ENCODE peak calls at places on chromosomes 12 and 14, in four cellular contexts. C, O, P and J are unnamed samples.

GRCh38 chr14:76977793-76978730 is 50.4 kb downstream of the IRF2BPL start:
- DNase-seq in C (peak; percentile 41), O (peak; percentile 84), P (peak; percentile 94), J (peak; percentile 91)

GRCh38 chr12:71439613-71440392 is at the start of gene LGR5:
- DNase-seq in C (no peak), O (no peak), P (no peak), J (peak; percentile 73)

GRCh38 chr12:124620606-124621295 is 53.3 kb upstream of the NCOR2 start:
- DNase-seq in C (no peak), O (no peak), P (no peak), J (no peak)

GRCh38 chr12:41250748-41251147 is 62.6 kb downstream of the PDZRN4 start:
- DNase-seq in C (no peak), O (no peak), P (no peak), J (no peak)

GRCh38 chr12:9047105-9047504 is 57.8 kb downstream of the KLRG1 start:
- DNase-seq in C (no peak), O (no peak), P (no peak), J (no peak)

GRCh38 chr14:90979451-90979850 is 81.0 kb downstream of the RPS6KA5 start:
- DNase-seq in C (no peak), O (no peak), P (no peak), J (no peak)

GRCh38 chr12:39071611-39072010 is 166.2 kb upstream of the CPNE8 start:
- DNase-seq in C (no peak), O (no peak), P (no peak), J (no peak)

GRCh38 chr14:74459981-74460380 is 33.1 kb downstream of the NPC2 start:
- DNase-seq in C (no peak), O (no peak), P (no peak), J (no peak)

GRCh38 chr12:42090899-42091298 is 53.8 kb downstream of the GXYLT1 start:
- DNase-seq in C (no peak), O (no peak), P (no peak), J (no peak)

GRCh38 chr12:62434504-62435336 is 31.9 kb upstream of the MON2 start:
- DNase-seq in C (peak; percentile 29), O (peak; percentile 32), P (peak; percentile 31), J (peak; percentile 76)

GRCh38 chr12:28936711-28937110 is 212.4 kb upstream of the FAR2 start:
- DNase-seq in C (no peak), O (no peak), P (no peak), J (no peak)

GRCh38 chr14:66709292-66709691 is 201.3 kb downstream of the GPHN start:
- DNase-seq in C (no peak), O (no peak), P (peak; percentile 21), J (no peak)

GRCh38 chr14:92625213-92625612 is 111.6 kb downstream of the RIN3 start:
- DNase-seq in C (no peak), O (no peak), P (no peak), J (no peak)

GRCh38 chr12:14770495-14771313 is 32.6 kb downstream of the WBP11 start:
- DNase-seq in C (peak; percentile 96), O (peak; percentile 96), P (peak; percentile 89), J (peak; percentile 95)

GRCh38 chr12:40393031-40393430 is 168.2 kb downstream of the LRRK2 start:
- DNase-seq in C (no peak), O (no peak), P (no peak), J (no peak)

GRCh38 chr12:107512391-107512790 is 173.2 kb upstream of the PWP1 start:
- DNase-seq in C (no peak), O (no peak), P (no peak), J (no peak)

GRCh38 chr12:39074063-39074462 is 168.7 kb upstream of the CPNE8 start:
- DNase-seq in C (no peak), O (no peak), P (no peak), J (no peak)

GRCh38 chr14:61505815-61506809 is 184.7 kb downstream of the PRKCH start:
- DNase-seq in C (no peak), O (no peak), P (no peak), J (no peak)

DNA sequence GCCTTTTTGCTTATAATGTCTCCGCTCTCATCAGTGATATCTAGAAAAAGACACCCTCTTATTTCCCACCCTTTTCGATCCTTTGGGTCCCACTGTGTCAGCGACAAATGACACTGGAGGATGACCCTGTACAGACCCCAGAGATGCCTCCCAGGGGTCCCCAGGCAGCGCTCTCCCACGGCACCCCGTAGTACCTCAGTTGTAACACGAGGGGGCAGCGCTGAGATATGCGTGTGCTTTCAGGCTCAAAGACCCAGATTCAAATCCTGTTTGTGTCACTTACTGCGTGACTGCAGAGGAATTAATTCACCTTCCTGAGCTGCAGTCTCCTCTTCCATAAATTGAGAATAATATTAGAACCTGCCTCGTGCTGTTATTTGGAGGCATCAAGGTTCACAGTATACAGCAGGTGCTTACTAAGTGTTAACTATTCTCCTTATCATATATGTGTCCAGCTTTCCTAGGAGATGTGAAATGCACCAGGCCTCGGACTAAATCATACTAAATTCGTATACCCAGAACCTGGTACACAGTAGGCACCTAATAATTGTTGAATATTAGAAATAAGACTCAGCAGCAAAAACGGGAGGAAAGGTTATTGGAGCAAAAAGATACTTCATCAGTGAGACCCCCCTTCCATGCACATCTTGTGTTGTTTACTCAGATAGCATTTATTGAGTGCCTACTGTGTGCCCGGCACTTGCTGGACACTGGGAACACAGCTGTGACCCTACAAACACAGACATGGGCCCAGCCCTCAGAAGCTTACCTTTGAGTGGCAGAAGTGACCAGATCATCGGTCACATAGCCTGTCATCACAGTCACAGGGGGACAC is 99.9 kb downstream of the PHETA1 start:
- DNase-seq in C (no peak), O (no peak), P (peak; percentile 67), J (no peak)
- TF ChIP-seq CTCF in C (no peak), O (no peak), P (peak; percentile 93), J (no peak)

GRCh38 chr12:109130755-109131521 is 14.6 kb downstream of the ACACB start:
- DNase-seq in C (peak; percentile 71), O (no peak), P (peak; percentile 34), J (no peak)
- TF ChIP-seq POLR2A in C (no peak), O (no peak), P (no peak), J (no peak)

GRCh38 chr12:53998900-53999236 is 1.1 kb upstream of the HOXC9 start:
- DNase-seq in C (no peak), O (no peak), P (no peak), J (no peak)
- H3K4me3 ChIP-seq in C (no peak overlapping the region), O (no peak overlapping the region), P (no peak overlapping the region), J (no peak overlapping the region)

GRCh38 chr12:100733817-100734593 is 60.6 kb upstream of the ANO4 start:
- DNase-seq in C (no peak), O (no peak), P (peak; percentile 28), J (no peak)
- TF ChIP-seq CTCF in C (no peak), O (no peak), P (peak; percentile 55), J (peak; percentile 27)

GRCh38 chr12:47963340-47964040 is at the start of gene TMEM106C:
- DNase-seq in C (peak; percentile 94), O (peak; percentile 92), P (peak; percentile 93), J (peak; percentile 97)
- TF ChIP-seq POLR2A in C (no peak), O (peak; percentile 52), P (peak; percentile 86), J (peak; percentile 45)

DNA sequence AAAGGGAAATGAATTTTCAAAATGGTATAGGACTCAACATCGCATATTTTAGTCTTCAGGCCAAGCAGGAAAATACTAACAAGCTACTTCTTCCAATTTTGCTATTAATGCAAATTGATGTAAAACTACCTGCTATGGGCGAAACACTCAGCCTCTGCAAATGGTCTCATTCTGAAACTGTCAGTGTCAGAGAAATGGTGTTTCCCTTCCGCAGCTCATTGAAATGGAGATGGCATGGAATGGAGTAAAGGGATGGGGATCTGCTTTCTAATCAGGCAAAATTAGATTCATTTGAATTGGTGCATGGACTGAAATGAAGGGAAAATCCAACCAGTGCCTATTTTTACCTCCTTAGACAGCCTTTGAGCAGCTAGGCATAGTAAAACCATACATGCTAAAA is 80.4 kb upstream of the EEA1 start:
- DNase-seq in C (no peak), O (no peak), P (no peak), J (no peak)
- H3K4me3 ChIP-seq in C (no peak overlapping the region), O (no peak overlapping the region), P (no peak overlapping the region), J (no peak overlapping the region)